ENCODE peak calls at places on chromosomes 6 and 20, in seven cellular contexts. One of them, this sample, is unnamed.

GRCh38 chr6:12012566-12013367 is 655 bp downstream of the HIVEP1 start:
- DNase-seq in BJ: no peak
- DNase-seq in caudate nucleus: peak
- DNase-seq in brain microvascular endothelial cell: peak
- DNase-seq in heart right ventricle: peak
- DNase-seq in NCI-H1092: no peak
- DNase-seq in Kasumi-1: peak
- DNase-seq in this sample: peak

GRCh38 chr20:56691325-56691990 is 62.4 kb downstream of the TFAP2C start:
- DNase-seq in caudate nucleus: no peak
- DNase-seq in brain microvascular endothelial cell: no peak
- DNase-seq in BJ: no peak
- DNase-seq in Kasumi-1: no peak
- DNase-seq in NCI-H1092: no peak
- DNase-seq in heart right ventricle: no peak
- DNase-seq in this sample: no peak

GRCh38 chr6:106324726-106325335 is 729 bp downstream of the ATG5 start:
- DNase-seq in NCI-H1092: no peak
- DNase-seq in BJ: no peak
- DNase-seq in heart right ventricle: no peak
- DNase-seq in Kasumi-1: peak
- DNase-seq in brain microvascular endothelial cell: no peak
- DNase-seq in caudate nucleus: no peak
- DNase-seq in this sample: no peak

GRCh38 chr6:136532030-136532429 is 18.2 kb downstream of the MAP7 start:
- DNase-seq in Kasumi-1: no peak
- DNase-seq in BJ: no peak
- DNase-seq in NCI-H1092: no peak
- DNase-seq in brain microvascular endothelial cell: no peak
- DNase-seq in caudate nucleus: no peak
- DNase-seq in heart right ventricle: no peak
- DNase-seq in this sample: no peak

GRCh38 chr6:11354019-11354418 is 121.6 kb upstream of the NEDD9 start:
- DNase-seq in heart right ventricle: peak
- DNase-seq in NCI-H1092: no peak
- DNase-seq in caudate nucleus: peak
- DNase-seq in Kasumi-1: no peak
- DNase-seq in BJ: no peak
- DNase-seq in brain microvascular endothelial cell: peak
- DNase-seq in this sample: no peak

GRCh38 chr6:139852484-139853140 is 478.2 kb upstream of the CITED2 start:
- DNase-seq in Kasumi-1: no peak
- DNase-seq in BJ: peak
- DNase-seq in NCI-H1092: no peak
- DNase-seq in caudate nucleus: no peak
- DNase-seq in brain microvascular endothelial cell: peak
- DNase-seq in heart right ventricle: no peak
- DNase-seq in this sample: no peak

GRCh38 chr20:46959081-46959692 is 64.5 kb downstream of the EYA2 start:
- DNase-seq in brain microvascular endothelial cell: peak
- DNase-seq in Kasumi-1: no peak
- DNase-seq in heart right ventricle: no peak
- DNase-seq in caudate nucleus: no peak
- DNase-seq in NCI-H1092: no peak
- DNase-seq in BJ: peak
- DNase-seq in this sample: no peak

GRCh38 chr6:37882724-37883413 is 63.3 kb downstream of the ZFAND3 start:
- DNase-seq in heart right ventricle: no peak
- DNase-seq in Kasumi-1: no peak
- DNase-seq in NCI-H1092: no peak
- DNase-seq in brain microvascular endothelial cell: peak
- DNase-seq in caudate nucleus: no peak
- DNase-seq in BJ: peak
- DNase-seq in this sample: no peak

GRCh38 chr20:63397946-63398450 is 36.8 kb upstream of the CHRNA4 start:
- DNase-seq in Kasumi-1: no peak
- DNase-seq in BJ: no peak
- DNase-seq in NCI-H1092: no peak
- DNase-seq in caudate nucleus: no peak
- DNase-seq in heart right ventricle: no peak
- DNase-seq in brain microvascular endothelial cell: no peak
- DNase-seq in this sample: no peak

GRCh38 chr6:28803337-28803709 is 120.5 kb downstream of the TRIM27 start:
- DNase-seq in heart right ventricle: no peak
- DNase-seq in caudate nucleus: no peak
- DNase-seq in Kasumi-1: no peak
- DNase-seq in brain microvascular endothelial cell: no peak
- DNase-seq in BJ: no peak
- DNase-seq in NCI-H1092: no peak
- DNase-seq in this sample: no peak

GRCh38 chr6:84066536-84066935 is 33.0 kb downstream of the MRAP2 start:
- DNase-seq in heart right ventricle: no peak
- DNase-seq in caudate nucleus: no peak
- DNase-seq in BJ: no peak
- DNase-seq in brain microvascular endothelial cell: no peak
- DNase-seq in Kasumi-1: no peak
- DNase-seq in NCI-H1092: no peak
- DNase-seq in this sample: no peak

GRCh38 chr6:30926644-30927043 is 5.3 kb downstream of the SFTA2 start:
- DNase-seq in NCI-H1092: no peak
- DNase-seq in heart right ventricle: no peak
- DNase-seq in Kasumi-1: no peak
- DNase-seq in BJ: no peak
- DNase-seq in caudate nucleus: no peak
- DNase-seq in brain microvascular endothelial cell: no peak
- DNase-seq in this sample: no peak

GRCh38 chr6:65191412-65191811 is 515.6 kb downstream of the EYS start:
- DNase-seq in brain microvascular endothelial cell: no peak
- DNase-seq in NCI-H1092: no peak
- DNase-seq in BJ: no peak
- DNase-seq in Kasumi-1: no peak
- DNase-seq in heart right ventricle: no peak
- DNase-seq in caudate nucleus: no peak
- DNase-seq in this sample: no peak